ENCODE peak calls at places on chromosomes 5 and 9, in seven cellular contexts. C is heart right ventricle, F is NCI-H2029 treated with DMSO at 0.1 percent for 48 hours, P is H54, E is cerebellum, N is AG08396, B is neural progenitor cell. T is an unnamed sample.

GRCh38 chr5:97250113-97250512 is 67.1 kb upstream of the RIOK2 start:
- DNase-seq in C (no peak), F (no peak), P (no peak), E (no peak), N (no peak), B (no peak), T (no peak)

GRCh38 chr5:138334867-138335447 is 3.1 kb upstream of the FAM53C start:
- DNase-seq in C (no peak), F (no peak), P (peak), E (no peak), N (no peak), B (no peak), T (no peak)

GRCh38 chr5:64834037-64834436 is 65.3 kb downstream of the CWC27 start:
- DNase-seq in C (no peak), F (no peak), P (no peak), E (no peak), N (no peak), B (no peak), T (no peak)

GRCh38 chr5:128225245-128226030 is 141.9 kb downstream of the SLC12A2 start:
- DNase-seq in C (no peak), F (no peak), P (no peak), E (no peak), N (no peak), B (no peak), T (no peak)

GRCh38 chr9:103707181-103707580 is 386.9 kb upstream of the SMC2 start:
- DNase-seq in C (no peak), F (no peak), P (no peak), E (no peak), N (no peak), B (no peak), T (no peak)

GRCh38 chr5:35938518-35939227 is at the start of gene CAPSL:
- DNase-seq in C (no peak), F (no peak), P (no peak), E (peak), N (peak), B (peak), T (peak)

GRCh38 chr5:116063950-116064349 is 20.9 kb upstream of the COMMD10 start:
- DNase-seq in C (no peak), F (no peak), P (peak), E (no peak), N (no peak), B (no peak), T (no peak)

GRCh38 chr9:18384066-18384465 is 89.9 kb upstream of the ADAMTSL1 start:
- DNase-seq in C (no peak), F (no peak), P (no peak), E (no peak), N (no peak), B (no peak), T (no peak)

GRCh38 chr5:23268136-23268535 is 239.3 kb upstream of the PRDM9 start:
- DNase-seq in C (no peak), F (no peak), P (no peak), E (no peak), N (no peak), B (no peak), T (no peak)

T was measured in mesenchymal stem cell.